ENCODE peak calls at places on chromosomes 3 and 15, in five cellular contexts. J is omental fat pad, I is endothelial cell, Y is progenitor cell of endocrine pancreas, W is Peyer's patch. R is an unnamed sample.

GRCh38 chr3:90055721-90056120 is 948.3 kb downstream of the EPHA3 start:
- DNase-seq in J (no peak), I (no peak), Y (no peak), W (no peak), R (no peak)

GRCh38 chr15:43067717-43068461 is 37.9 kb downstream of the UBR1 start:
- DNase-seq in J (no peak), I (no peak), Y (no peak), W (no peak), R (no peak)

GRCh38 chr3:109117939-109118338 is at the start of gene MORC1:
- DNase-seq in J (no peak), I (no peak), Y (no peak), W (no peak), R (no peak)

GRCh38 chr3:14077310-14077709 is 47.4 kb downstream of the CHCHD4 start:
- DNase-seq in J (no peak), I (no peak), Y (no peak), W (no peak), R (no peak)

GRCh38 chr3:140532793-140533330 is 145.0 kb upstream of the TRIM42 start:
- DNase-seq in J (no peak), I (no peak), Y (no peak), W (no peak), R (no peak)

GRCh38 chr15:51759557-51760070 is 8.2 kb downstream of the TMOD2 start:
- DNase-seq in J (no peak), I (no peak), Y (no peak), W (no peak), R (no peak)

GRCh38 chr15:88637841-88638625 is 783 bp upstream of the ISG20 start:
- DNase-seq in J (no peak), I (no peak), Y (no peak), W (no peak), R (no peak)

GRCh38 chr3:59549972-59550371 is 500.1 kb upstream of the CFAP20DC start:
- DNase-seq in J (no peak), I (no peak), Y (no peak), W (no peak), R (no peak)

GRCh38 chr3:188439080-188439479 is 285.1 kb downstream of the LPP start:
- DNase-seq in J (no peak), I (no peak), Y (no peak), W (peak; percentile 37), R (no peak)

GRCh38 chr15:80475572-80475971 is 71.4 kb downstream of the ARNT2 start:
- DNase-seq in J (no peak), I (no peak), Y (no peak), W (no peak), R (no peak)

GRCh38 chr15:77632760-77633133 is at the start of gene LINGO1:
- DNase-seq in J (no peak), I (no peak), Y (peak; percentile 42), W (no peak), R (no peak)

GRCh38 chr15:50145451-50145872 is 26.4 kb upstream of the ATP8B4 start:
- DNase-seq in J (no peak), I (no peak), Y (no peak), W (no peak), R (no peak)

GRCh38 chr3:73661262-73661661 is 36.5 kb upstream of the PDZRN3 start:
- DNase-seq in J (no peak), I (no peak), Y (no peak), W (no peak), R (no peak)

GRCh38 chr15:62454567-62455172 is 289.6 kb upstream of the C2CD4B start:
- DNase-seq in J (no peak), I (no peak), Y (no peak), W (no peak), R (no peak)

GRCh38 chr15:71538181-71538580 is 272.2 kb upstream of the NR2E3 start:
- DNase-seq in J (no peak), I (no peak), Y (no peak), W (no peak), R (no peak)

GRCh38 chr3:77171026-77171425 is 131.1 kb downstream of the ROBO2 start:
- DNase-seq in J (no peak), I (no peak), Y (no peak), W (no peak), R (no peak)

GRCh38 chr3:171227828-171228227 is 201.3 kb upstream of the SLC2A2 start:
- DNase-seq in J (no peak), I (no peak), Y (no peak), W (no peak), R (no peak)

GRCh38 chr15:29670945-29671307 is 151.3 kb downstream of the TJP1 start:
- DNase-seq in J (no peak), I (no peak), Y (no peak), W (no peak), R (no peak)

GRCh38 chr15:92624401-92624991 is 31.1 kb downstream of the FAM174B start:
- DNase-seq in J (no peak), I (no peak), Y (no peak), W (no peak), R (no peak)

GRCh38 chr3:139772539-139773500 is 95.0 kb upstream of the NMNAT3 start:
- DNase-seq in J (no peak), I (no peak), Y (no peak), W (no peak), R (no peak)

GRCh38 chr3:165854696-165855095 is 17.5 kb upstream of the BCHE start:
- DNase-seq in J (no peak), I (no peak), Y (no peak), W (no peak), R (no peak)

GRCh38 chr3:115832265-115832664 is 209.0 kb downstream of the GAP43 start:
- DNase-seq in J (no peak), I (no peak), Y (no peak), W (no peak), R (no peak)

GRCh38 chr3:50444213-50444612 is 59.2 kb downstream of the CACNA2D2 start:
- DNase-seq in J (no peak), I (no peak), Y (no peak), W (no peak), R (no peak)

GRCh38 chr3:134598813-134599563 is 51.8 kb downstream of the KY start:
- DNase-seq in J (no peak), I (no peak), Y (no peak), W (no peak), R (no peak)

GRCh38 chr3:12870942-12871341 is 29.6 kb upstream of the RPL32 start:
- DNase-seq in J (no peak), I (no peak), Y (no peak), W (peak; percentile 69), R (no peak)

GRCh38 chr3:127628788-127629456 is at the start of gene PODXL2:
- DNase-seq in J (no peak), I (peak; percentile 57), Y (peak; percentile 51), W (no peak), R (peak; percentile 51)

GRCh38 chr15:73838795-73839565 is 34.4 kb upstream of the TBC1D21 start:
- DNase-seq in J (no peak), I (no peak), Y (no peak), W (peak; percentile 15), R (no peak)

GRCh38 chr15:65641723-65642475 is 20.2 kb downstream of the SLC24A1 start:
- DNase-seq in J (no peak), I (no peak), Y (no peak), W (no peak), R (no peak)

GRCh38 chr15:70195171-70195807 is 97.6 kb upstream of the TLE3 start:
- DNase-seq in J (no peak), I (no peak), Y (no peak), W (no peak), R (no peak)

GRCh38 chr15:54410481-54410880 is 432.2 kb downstream of the UNC13C start:
- DNase-seq in J (no peak), I (no peak), Y (no peak), W (no peak), R (no peak)

GRCh38 chr3:37591130-37591865 is 270.4 kb upstream of the CTDSPL start:
- DNase-seq in J (no peak), I (no peak), Y (no peak), W (no peak), R (no peak)

GRCh38 chr3:65945953-65946352 is 92.8 kb downstream of the MAGI1 start:
- DNase-seq in J (no peak), I (no peak), Y (no peak), W (no peak), R (no peak)

GRCh38 chr15:70091649-70092461 is 5.9 kb downstream of the TLE3 start:
- DNase-seq in J (no peak), I (no peak), Y (no peak), W (no peak), R (peak; percentile 38)

GRCh38 chr15:65184944-65185717 is at the start of gene CLPX:
- DNase-seq in J (peak; percentile 53), I (peak; percentile 81), Y (peak; percentile 82), W (peak; percentile 85), R (peak; percentile 80)

GRCh38 chr15:78810377-78811123 is 714 bp downstream of the ADAMTS7 start:
- DNase-seq in J (no peak), I (peak; percentile 63), Y (peak; percentile 41), W (peak; percentile 18), R (no peak)

GRCh38 chr15:92938387-92938786 is 38.3 kb downstream of the CHD2 start:
- DNase-seq in J (no peak), I (no peak), Y (no peak), W (no peak), R (no peak)

GRCh38 chr15:100765458-100766224 is 114.0 kb upstream of the ALDH1A3 start:
- DNase-seq in J (no peak), I (no peak), Y (no peak), W (no peak), R (no peak)
- TF ChIP-seq CTCF in J (no peak), I (no peak), Y (no peak), W (no peak), R (no peak)

GRCh38 chr15:101642361-101642760 is 9.8 kb downstream of the TM2D3 start:
- DNase-seq in J (no peak), I (no peak), Y (no peak), W (no peak), R (no peak)
- TF ChIP-seq CTCF in J (no peak), I (no peak), Y (no peak), W (no peak), R (no peak)

DNA sequence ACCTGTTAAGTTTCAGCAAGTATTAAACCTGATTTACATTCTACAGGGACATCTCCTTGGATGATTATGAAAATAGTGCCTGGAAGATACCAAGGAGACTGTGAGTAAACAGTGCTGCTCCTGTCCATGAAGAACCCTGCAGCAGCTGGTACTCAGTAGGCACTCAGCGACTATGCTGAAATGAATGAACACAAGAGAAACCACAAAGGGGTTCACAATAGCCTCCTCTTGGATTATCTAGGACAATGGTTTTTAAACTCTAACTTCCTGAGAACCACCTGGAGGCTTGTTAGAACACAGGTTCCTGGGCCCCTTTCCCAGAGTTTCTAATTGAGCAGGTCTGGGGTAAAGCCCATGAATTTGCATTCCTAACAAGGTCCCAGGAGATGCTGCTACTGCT is 488.4 kb upstream of the UBE2E2 start:
- DNase-seq in J (no peak), I (no peak), Y (no peak), W (no peak), R (no peak)
- TF ChIP-seq CTCF in J (no peak), I (no peak), Y (no peak), W (no peak), R (no peak)

GRCh38 chr15:39646425-39646824 is 65.5 kb downstream of the THBS1 start:
- DNase-seq in J (no peak), I (no peak), Y (no peak), W (no peak), R (no peak)
- TF ChIP-seq CTCF in J (no peak), I (no peak), Y (no peak), W (no peak), R (no peak)